ENCODE peak calls at places on chromosomes 3 and 15, in six cellular contexts. S is astrocyte; U is heart left ventricle; E is transverse colon; R is upper lobe of right lung; O is CD4-positive, alpha-beta T cell. G is an unnamed sample. For H3K9me3, the result is how much of the 10 kb centered on the place peaks cover.

GRCh38 chr15:69697913-69698312 is 245.3 kb downstream of the RPLP1 start:
- DNase-seq in S (no peak), U (peak), E (no peak), R (no peak), O (no peak), G (no peak)

GRCh38 chr3:72753495-72753894 is 94.8 kb downstream of the SHQ1 start:
- DNase-seq in S (no peak), U (no peak), E (peak), R (no peak), O (no peak), G (no peak)

GRCh38 chr3:196181127-196181546 is 30.1 kb downstream of the ZDHHC19 start:
- DNase-seq in S (no peak), U (no peak), E (no peak), R (no peak), O (no peak), G (no peak)

GRCh38 chr3:187986514-187986934 is 167.4 kb upstream of the LPP start:
- DNase-seq in S (peak), U (no peak), E (no peak), R (no peak), O (no peak), G (no peak)

GRCh38 chr3:56042326-56042951 is 425.8 kb downstream of the ERC2 start:
- DNase-seq in S (peak), U (no peak), E (no peak), R (no peak), O (no peak), G (no peak)

GRCh38 chr3:194475978-194476377 is 10.8 kb downstream of the ATP13A3 start:
- DNase-seq in S (no peak), U (no peak), E (no peak), R (no peak), O (no peak), G (no peak)

GRCh38 chr3:123028233-123028828 is 768 bp upstream of the SEMA5B start:
- DNase-seq in S (peak), U (peak), E (peak), R (no peak), O (no peak), G (no peak)

GRCh38 chr3:178041931-178042330 is 494.3 kb upstream of the KCNMB2 start:
- DNase-seq in S (no peak), U (no peak), E (no peak), R (no peak), O (no peak), G (no peak)

GRCh38 chr3:59273976-59274375 is 224.2 kb upstream of the CFAP20DC start:
- DNase-seq in S (peak), U (no peak), E (no peak), R (no peak), O (no peak), G (no peak)

GRCh38 chr3:97940034-97940433 is 32.2 kb downstream of the RIOX2 start:
- DNase-seq in S (no peak), U (no peak), E (no peak), R (no peak), O (no peak), G (no peak)

GRCh38 chr3:13222131-13222530 is 148.9 kb upstream of the IQSEC1 start:
- DNase-seq in S (no peak), U (no peak), E (no peak), R (no peak), O (no peak), G (no peak)

GRCh38 chr15:63449711-63450110 is 54.7 kb upstream of the USP3 start:
- DNase-seq in S (no peak), U (no peak), E (peak), R (no peak), O (no peak), G (no peak)

GRCh38 chr3:196712514-196713413 is 587 bp downstream of the PIGX start:
- DNase-seq in S (peak), U (peak), E (peak), R (peak), O (peak), G (peak)

GRCh38 chr3:186511245-186511644 is 32.9 kb downstream of the CRYGS start:
- DNase-seq in S (no peak), U (no peak), E (no peak), R (no peak), O (no peak), G (no peak)

GRCh38 chr3:181872887-181873286 is 161.2 kb downstream of the SOX2 start:
- DNase-seq in S (no peak), U (no peak), E (no peak), R (no peak), O (no peak), G (no peak)

GRCh38 chr15:96334017-96334704 is 3.7 kb downstream of the NR2F2 start:
- DNase-seq in S (peak), U (no peak), E (peak), R (peak), O (no peak), G (no peak)

GRCh38 chr15:41877631-41878354 is 16.1 kb downstream of the SPTBN5 start:
- DNase-seq in S (no peak), U (no peak), E (no peak), R (no peak), O (no peak), G (no peak)

GRCh38 chr3:10561162-10561561 is 55.8 kb upstream of the ATP2B2 start:
- DNase-seq in S (no peak), U (no peak), E (no peak), R (no peak), O (no peak), G (no peak)

GRCh38 chr3:195094211-195094921 is 176.6 kb downstream of the XXYLT1 start:
- DNase-seq in S (no peak), U (peak), E (peak), R (peak), O (no peak), G (no peak)

GRCh38 chr3:166634091-166634746 is 745.9 kb downstream of the ZBBX start:
- DNase-seq in S (no peak), U (no peak), E (no peak), R (no peak), O (no peak), G (no peak)

GRCh38 chr15:65421360-65422215 is 1.2 kb downstream of the IGDCC4 start:
- DNase-seq in S (peak), U (peak), E (peak), R (no peak), O (no peak), G (peak)

GRCh38 chr3:126654571-126655393 is at the start of gene TXNRD3:
- DNase-seq in S (peak), U (peak), E (peak), R (peak), O (peak), G (peak)

GRCh38 chr3:188026191-188026968 is 127.6 kb upstream of the LPP start:
- DNase-seq in S (no peak), U (no peak), E (no peak), R (no peak), O (no peak), G (no peak)

GRCh38 chr15:35123743-35124142 is 38.6 kb upstream of the NANOGP8 start:
- DNase-seq in S (peak), U (no peak), E (no peak), R (no peak), O (no peak), G (no peak)

GRCh38 chr3:125050486-125051172 is 5.2 kb downstream of the HEG1 start:
- DNase-seq in S (no peak), U (no peak), E (no peak), R (no peak), O (no peak), G (no peak)

GRCh38 chr3:23157331-23157730 is 45.8 kb upstream of the UBE2E2 start:
- DNase-seq in S (no peak), U (no peak), E (no peak), R (no peak), O (no peak), G (no peak)

GRCh38 chr3:147589016-147589415 is 179.9 kb downstream of the ZIC1 start:
- DNase-seq in S (peak), U (no peak), E (no peak), R (no peak), O (no peak), G (no peak)

GRCh38 chr3:195356151-195357086 is 85.5 kb upstream of the XXYLT1 start:
- DNase-seq in S (peak), U (peak), E (no peak), R (no peak), O (no peak), G (peak)

GRCh38 chr3:141109761-141110160 is 58.6 kb downstream of the SPSB4 start:
- DNase-seq in S (no peak), U (peak), E (no peak), R (no peak), O (peak), G (no peak)

GRCh38 chr3:197511130-197511529 is 44.6 kb downstream of the BDH1 start:
- DNase-seq in S (peak), U (no peak), E (no peak), R (no peak), O (no peak), G (no peak)

GRCh38 chr3:127848131-127849129 is 26.1 kb upstream of the MGLL start:
- DNase-seq in S (no peak), U (no peak), E (no peak), R (no peak), O (no peak), G (no peak)

GRCh38 chr15:50353251-50353998 is 1.6 kb downstream of the GABPB1 start:
- DNase-seq in S (peak), U (no peak), E (no peak), R (no peak), O (no peak), G (no peak)

GRCh38 chr3:9224490-9224889 is 25.0 kb downstream of the SRGAP3 start:
- DNase-seq in S (peak), U (no peak), E (no peak), R (no peak), O (no peak), G (no peak)

GRCh38 chr3:101732240-101732641 is 7.8 kb downstream of the CEP97 start:
- DNase-seq in S (no peak), U (no peak), E (no peak), R (no peak), O (no peak), G (no peak)

GRCh38 chr3:132871956-132872355 is 149.7 kb upstream of the NPHP3 start:
- DNase-seq in S (no peak), U (no peak), E (no peak), R (no peak), O (no peak), G (no peak)

DNA sequence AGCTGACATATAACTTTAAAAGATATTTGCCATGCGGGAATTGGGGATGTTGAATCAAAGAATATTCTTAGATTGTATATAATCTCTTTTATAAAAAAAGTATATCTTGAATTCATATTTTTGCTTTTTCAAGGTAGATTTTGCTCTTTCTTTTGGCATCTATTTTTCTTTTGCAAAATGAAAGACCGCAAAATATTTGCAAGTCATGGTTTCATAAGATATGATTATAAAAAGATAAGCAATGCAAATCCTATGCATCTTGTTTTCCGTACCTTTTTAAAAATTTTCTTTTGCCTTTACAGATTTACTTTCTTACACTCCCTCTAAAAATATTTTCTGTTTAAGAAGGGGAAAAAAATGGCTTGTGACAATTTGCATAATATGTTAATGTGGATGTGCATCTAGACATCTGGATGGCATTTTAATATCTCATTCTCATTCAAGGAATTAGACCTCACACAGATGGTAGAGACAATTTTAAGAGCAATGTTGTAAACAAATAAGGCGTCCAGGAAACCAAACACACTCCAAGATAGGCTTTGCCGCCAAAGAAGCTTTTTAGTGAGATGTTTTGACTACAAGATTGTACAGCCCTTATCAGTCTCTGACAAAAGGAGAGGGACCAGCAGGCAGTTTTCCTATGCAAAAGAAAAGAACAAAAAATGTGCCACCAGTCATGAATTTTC is 371.1 kb downstream of the CHL1 start:
- DNase-seq in S (no peak), U (no peak), E (no peak), R (no peak), O (no peak), G (no peak)
- H3K9me3 ChIP-seq in S (under half), U (under half), E (under half), R (under half), O (under half), G (under half)

DNA sequence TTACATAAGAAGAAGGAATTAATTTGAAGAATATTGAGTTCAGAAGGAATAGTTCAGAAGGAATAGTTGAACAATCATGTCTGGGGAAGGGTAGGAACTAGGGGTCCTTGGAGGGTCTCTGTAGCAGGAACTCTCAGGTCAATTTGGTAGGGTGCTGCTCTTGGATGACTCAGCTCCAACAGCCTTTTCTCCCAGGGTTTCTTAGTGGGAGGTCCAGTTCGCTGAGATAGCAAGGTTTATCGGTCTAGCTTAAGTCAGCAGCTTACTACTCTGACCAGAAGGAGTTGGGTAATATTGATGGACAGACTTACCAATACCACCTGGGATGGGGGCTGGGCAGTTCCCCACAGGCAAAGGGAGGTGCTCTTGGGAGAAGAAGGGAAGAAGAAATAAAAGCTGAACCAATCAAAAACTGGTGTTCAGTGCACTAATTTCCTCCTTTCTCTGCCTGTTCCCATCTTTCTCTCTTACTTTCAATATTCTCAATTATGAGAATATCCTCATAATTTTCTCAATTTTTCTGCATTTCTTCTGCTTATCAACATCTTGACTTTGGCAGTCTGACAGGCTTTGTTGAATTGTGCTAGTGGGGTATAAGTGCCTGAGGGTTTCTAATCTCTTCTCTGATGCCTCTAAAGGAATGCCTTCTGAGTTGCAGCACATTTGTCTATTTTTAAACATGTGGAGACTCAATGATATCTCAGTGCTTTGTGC is 14.4 kb upstream of the MITF start:
- DNase-seq in S (peak), U (no peak), E (no peak), R (no peak), O (no peak), G (no peak)
- TF ChIP-seq CTCF in S (no peak), U (no peak), E (no peak), R (no peak), O (no peak), G (no peak)

GRCh38 chr15:88871313-88871712 is 24.0 kb downstream of the HAPLN3 start:
- DNase-seq in S (no peak), U (no peak), E (no peak), R (no peak), O (no peak), G (no peak)

GRCh38 chr15:88874275-88874674 is 21.1 kb downstream of the HAPLN3 start:
- DNase-seq in S (no peak), U (no peak), E (no peak), R (no peak), O (no peak), G (no peak)

GRCh38 chr15:88872106-88872505 is 23.2 kb downstream of the HAPLN3 start:
- DNase-seq in S (no peak), U (no peak), E (no peak), R (no peak), O (no peak), G (no peak)

GRCh38 chr15:88872706-88873105 is 22.6 kb downstream of the HAPLN3 start:
- DNase-seq in S (no peak), U (no peak), E (no peak), R (no peak), O (no peak), G (no peak)

DNA sequence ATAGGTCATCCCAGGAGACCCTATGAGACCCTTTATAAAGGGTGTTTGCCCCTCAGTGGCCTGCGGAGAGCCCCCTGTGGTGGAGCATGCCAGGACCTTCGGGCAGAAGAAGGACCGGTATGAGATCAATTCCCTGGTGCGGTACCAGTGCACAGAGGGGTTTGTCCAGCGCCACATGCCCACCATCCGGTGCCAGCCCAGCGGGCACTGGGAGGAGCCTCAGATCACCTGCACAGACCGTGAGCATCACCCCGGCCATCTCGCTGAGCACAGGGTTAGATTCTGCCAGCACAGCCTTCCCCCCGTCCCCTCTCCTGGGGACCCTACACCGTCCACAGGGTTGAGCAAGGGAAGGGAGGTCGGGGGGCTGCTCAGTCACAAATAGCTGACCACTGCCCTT is 21.6 kb downstream of the HAPLN3 start:
- DNase-seq in S (no peak), U (no peak), E (no peak), R (no peak), O (no peak), G (no peak)
- H3K27ac ChIP-seq in S (no peak), U (no peak), E (no peak), R (no peak), O (no peak), G (no peak)

GRCh38 chr15:81282911-81283310 is 41.0 kb downstream of the STARD5 start:
- DNase-seq in S (no peak), U (no peak), E (peak), R (no peak), O (no peak), G (no peak)

GRCh38 chr15:81288040-81288439 is 35.9 kb downstream of the STARD5 start:
- DNase-seq in S (no peak), U (no peak), E (peak), R (no peak), O (no peak), G (no peak)

GRCh38 chr15:81284256-81285031 is 39.5 kb downstream of the STARD5 start:
- DNase-seq in S (no peak), U (no peak), E (peak), R (no peak), O (no peak), G (no peak)

GRCh38 chr15:81288616-81289015 is 35.3 kb downstream of the STARD5 start:
- DNase-seq in S (no peak), U (no peak), E (no peak), R (no peak), O (no peak), G (no peak)

DNA sequence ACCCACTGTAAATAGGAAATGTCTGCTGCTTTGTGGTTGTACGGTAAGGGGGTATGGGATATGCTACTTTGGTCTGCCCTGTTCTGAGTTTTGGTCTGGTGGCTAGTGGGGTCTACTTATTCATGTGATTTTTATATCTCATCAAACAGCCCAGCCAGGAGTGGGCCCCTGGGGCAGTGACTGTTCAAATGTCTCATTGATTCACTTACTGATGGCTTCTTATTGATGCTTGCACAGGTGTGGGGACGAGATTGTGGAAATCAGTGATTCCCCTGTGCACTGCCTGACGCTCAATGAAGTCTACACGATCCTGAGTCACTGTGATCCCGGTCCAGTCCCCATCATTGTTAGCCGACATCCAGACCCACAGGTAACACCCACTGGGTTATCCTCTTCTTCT is 38.5 kb downstream of the STARD5 start:
- DNase-seq in S (no peak), U (no peak), E (peak), R (no peak), O (no peak), G (no peak)
- H3K9me3 ChIP-seq in S (under half), U (under half), E (under half), R (under half), O (under half), G (under half)

DNA sequence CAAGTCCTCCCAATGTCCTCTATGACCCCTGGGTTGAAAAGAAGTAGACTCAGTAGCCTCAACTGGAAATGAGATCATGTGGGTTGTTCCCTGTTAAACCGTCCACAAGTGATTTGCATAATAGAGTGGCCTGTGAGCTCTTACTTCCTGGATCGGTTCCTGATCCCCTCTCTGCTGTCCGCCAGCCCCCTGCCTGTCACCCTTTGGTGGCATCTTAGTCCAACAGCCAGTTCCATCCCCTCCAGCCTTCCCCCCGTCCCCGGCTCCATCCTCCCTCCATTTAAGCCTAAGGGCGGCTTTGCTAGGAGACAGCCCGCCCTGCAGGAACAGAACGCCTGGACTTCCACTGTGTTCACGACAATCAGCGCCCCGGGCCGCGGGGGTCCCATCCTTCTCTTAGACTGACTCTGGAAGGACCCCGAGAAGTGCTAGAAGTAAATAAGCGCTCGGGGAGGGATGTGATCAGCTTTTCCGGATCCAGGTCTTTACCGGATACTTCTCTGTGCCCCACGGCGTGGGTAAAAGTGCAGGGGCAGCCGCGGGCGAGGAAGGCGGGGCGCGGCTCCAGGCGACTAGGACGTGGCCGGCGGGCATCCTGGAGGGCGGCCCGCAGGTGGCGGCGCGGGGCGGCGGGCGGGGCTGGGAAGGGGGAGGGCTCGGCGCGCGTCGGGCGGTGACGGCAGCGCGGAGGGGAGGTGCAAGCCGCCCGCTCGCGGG is 51.2 kb upstream of the ULK4 start:
- DNase-seq in S (no peak), U (peak), E (peak), R (peak), O (peak), G (peak)
- TF ChIP-seq CTCF in S (no peak), U (no peak), E (no peak), R (no peak), O (no peak), G (no peak)

G was measured in gastrocnemius medialis.